ENCODE peak calls at places on chromosome 5, in five cellular contexts. Q, T, D, J and Y are unnamed samples.

GRCh38 chr5:36870399-36871040 is 6.0 kb upstream of the NIPBL start:
- DNase-seq in Q (peak; percentile 72), T (peak; percentile 68), D (no peak), J (peak; percentile 42), Y (peak; percentile 70)

GRCh38 chr5:604391-604831 is 7.7 kb upstream of the CEP72 start:
- DNase-seq in Q (no peak), T (no peak), D (no peak), J (no peak), Y (no peak)

GRCh38 chr5:137565450-137565849 is 66.3 kb upstream of the SPOCK1 start:
- DNase-seq in Q (no peak), T (no peak), D (no peak), J (no peak), Y (no peak)

GRCh38 chr5:66361070-66361469 is 217.0 kb downstream of the SREK1 start:
- DNase-seq in Q (no peak), T (no peak), D (no peak), J (no peak), Y (no peak)

GRCh38 chr5:53359906-53360305 is 120.5 kb upstream of the FST start:
- DNase-seq in Q (peak; percentile 19), T (no peak), D (no peak), J (no peak), Y (no peak)

GRCh38 chr5:111308951-111309350 is 84.8 kb downstream of the CAMK4 start:
- DNase-seq in Q (no peak), T (no peak), D (no peak), J (no peak), Y (no peak)

GRCh38 chr5:67089200-67089725 is 107.3 kb downstream of the CD180 start:
- DNase-seq in Q (no peak), T (no peak), D (no peak), J (no peak), Y (peak; percentile 33)

GRCh38 chr5:72878854-72879253 is 62.4 kb downstream of the TNPO1 start:
- DNase-seq in Q (no peak), T (no peak), D (no peak), J (no peak), Y (no peak)

GRCh38 chr5:73338201-73339126 is 110.1 kb downstream of the FOXD1 start:
- DNase-seq in Q (peak; percentile 3), T (no peak), D (no peak), J (no peak), Y (no peak)

GRCh38 chr5:5418006-5418405 is 4.5 kb upstream of the ICE1 start:
- DNase-seq in Q (no peak), T (no peak), D (no peak), J (no peak), Y (no peak)

GRCh38 chr5:8413975-8414374 is 545.0 kb downstream of the MTRR start:
- DNase-seq in Q (no peak), T (no peak), D (no peak), J (no peak), Y (no peak)

GRCh38 chr5:15752886-15753285 is 252.9 kb downstream of the FBXL7 start:
- DNase-seq in Q (no peak), T (no peak), D (no peak), J (no peak), Y (no peak)

GRCh38 chr5:68060382-68060781 is 155.2 kb upstream of the PIK3R1 start:
- DNase-seq in Q (no peak), T (no peak), D (no peak), J (no peak), Y (no peak)

GRCh38 chr5:111706345-111706744 is 50.6 kb downstream of the NREP start:
- DNase-seq in Q (no peak), T (no peak), D (no peak), J (no peak), Y (no peak)

GRCh38 chr5:40834391-40834848 is 602 bp downstream of the RPL37 start:
- DNase-seq in Q (no peak), T (no peak), D (no peak), J (no peak), Y (no peak)

GRCh38 chr5:69237877-69238276 is 3.2 kb downstream of the CDK7 start:
- DNase-seq in Q (no peak), T (no peak), D (no peak), J (no peak), Y (no peak)

DNA sequence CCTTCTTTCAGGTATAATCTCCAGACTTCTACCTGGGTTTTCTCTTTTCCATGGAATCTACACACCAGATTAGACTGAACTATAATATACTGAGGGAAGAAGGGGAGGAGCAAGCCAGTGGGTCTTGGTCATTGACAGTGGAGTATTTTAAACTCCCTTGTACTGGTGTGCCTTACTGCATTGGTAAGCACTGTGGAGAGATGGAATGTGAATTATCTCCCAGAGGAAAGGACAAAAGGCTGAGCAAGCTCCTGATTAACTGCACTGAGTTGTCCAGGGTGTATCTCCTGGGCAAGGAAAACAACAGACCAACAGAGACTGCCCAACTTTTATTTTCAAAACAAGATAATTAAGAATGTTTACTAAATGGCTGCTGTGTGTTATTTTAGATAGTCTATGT is 29.8 kb upstream of the SLCO6A1 start:
- DNase-seq in Q (no peak), T (no peak), D (no peak), J (no peak), Y (no peak)
- TF ChIP-seq ZBTB33 in Q (no peak), T (no peak), D (no peak), J (no peak), Y (no peak)

DNA sequence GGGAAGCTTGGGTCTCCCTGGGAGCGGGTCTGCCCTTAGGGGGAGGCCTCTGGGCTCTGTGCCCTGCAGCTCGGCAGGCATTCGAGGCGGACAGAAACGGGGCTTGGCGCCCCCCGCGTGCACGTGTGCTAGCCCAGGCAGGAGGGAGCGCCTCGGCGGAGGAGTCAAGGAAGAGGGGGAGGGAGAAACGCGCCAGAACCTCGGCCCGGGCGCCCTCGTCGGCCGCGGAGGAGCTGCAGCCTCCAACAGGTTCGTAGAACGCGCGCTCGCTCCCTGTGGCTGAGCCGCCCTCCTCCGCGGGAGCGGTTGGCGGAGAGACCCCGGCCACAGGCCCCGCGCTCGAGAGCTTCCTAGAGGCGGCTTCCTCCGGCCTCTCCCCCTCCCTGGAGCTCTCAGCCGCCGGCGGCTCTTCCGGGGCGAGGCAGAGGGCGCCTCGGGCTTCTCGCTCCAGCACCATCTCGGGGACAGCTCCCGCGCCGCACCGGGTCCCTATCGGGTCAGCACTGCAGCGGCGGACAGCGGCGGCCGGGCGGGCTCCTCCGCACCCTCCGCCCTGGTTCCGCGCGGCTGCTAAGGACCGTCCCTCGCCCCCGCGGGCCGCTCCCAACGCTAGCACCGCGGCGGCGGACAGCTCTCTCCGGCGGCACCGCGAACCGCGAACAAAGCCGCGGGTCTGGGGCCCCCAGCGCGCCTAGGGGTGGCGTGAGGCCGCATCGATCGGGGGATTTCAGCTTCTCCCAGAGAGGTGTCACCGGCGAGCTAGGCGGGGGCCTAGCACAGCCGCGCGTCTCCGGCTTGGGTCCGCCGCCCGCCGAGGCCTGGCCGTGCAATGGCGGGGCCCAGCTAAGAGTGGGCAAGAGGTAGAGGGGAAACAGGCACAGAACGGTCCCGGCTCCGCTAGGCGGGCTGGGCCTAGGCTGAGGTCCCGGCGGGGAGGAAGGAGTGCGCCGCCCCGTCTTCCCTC is 74.6 kb upstream of the CPLX2 start:
- DNase-seq in Q (peak; percentile 68), T (peak; percentile 33), D (no peak), J (peak; percentile 93), Y (peak; percentile 80)
- H3K4me3 ChIP-seq in Q (peak overlapping the region; percentile 47), T (peak overlapping the region; percentile 26), D (no peak overlapping the region), J (no peak overlapping the region), Y (peak overlapping the region; percentile 47)

DNA sequence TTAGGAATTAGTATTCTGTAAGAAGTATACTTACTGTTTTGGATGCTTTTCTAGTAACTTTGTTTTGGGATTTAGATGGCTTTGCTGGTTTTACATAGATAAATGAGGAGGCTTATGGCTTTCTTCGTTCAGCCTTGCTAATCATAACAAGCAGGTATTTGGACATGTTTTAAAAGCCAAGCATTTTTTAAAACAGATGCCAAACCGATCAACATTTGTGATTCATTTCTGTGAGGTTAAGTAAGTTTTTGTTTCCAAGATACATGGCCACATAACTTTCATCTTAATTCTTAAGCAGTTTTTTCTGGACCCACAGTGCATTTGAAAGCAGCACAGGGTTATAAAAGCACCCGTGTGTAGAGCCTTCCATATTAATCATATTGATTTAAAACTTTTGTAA is 21.7 kb downstream of the TARS1 start:
- DNase-seq in Q (no peak), T (no peak), D (no peak), J (no peak), Y (no peak)
- TF ChIP-seq ZBTB33 in Q (no peak), T (no peak), D (no peak), J (no peak), Y (no peak)

GRCh38 chr5:135491038-135491551 is 38.9 kb upstream of the TIFAB start:
- DNase-seq in Q (no peak), T (no peak), D (no peak), J (no peak), Y (no peak)

GRCh38 chr5:135488727-135489465 is 36.7 kb upstream of the TIFAB start:
- DNase-seq in Q (peak; percentile 81), T (peak; percentile 37), D (no peak), J (peak; percentile 81), Y (peak; percentile 61)

GRCh38 chr5:135491552-135492318 is 39.6 kb upstream of the TIFAB start:
- DNase-seq in Q (peak; percentile 47), T (no peak), D (no peak), J (peak; percentile 54), Y (peak; percentile 71)

GRCh38 chr5:135489466-135490244 is 37.5 kb upstream of the TIFAB start:
- DNase-seq in Q (peak; percentile 80), T (no peak), D (no peak), J (no peak), Y (no peak)

GRCh38 chr5:135490245-135491037 is 38.3 kb upstream of the TIFAB start:
- DNase-seq in Q (no peak), T (no peak), D (no peak), J (no peak), Y (no peak)
- H3K4me3 ChIP-seq in Q (no peak overlapping the region), T (no peak overlapping the region), D (no peak overlapping the region), J (no peak overlapping the region), Y (no peak overlapping the region)

DNA sequence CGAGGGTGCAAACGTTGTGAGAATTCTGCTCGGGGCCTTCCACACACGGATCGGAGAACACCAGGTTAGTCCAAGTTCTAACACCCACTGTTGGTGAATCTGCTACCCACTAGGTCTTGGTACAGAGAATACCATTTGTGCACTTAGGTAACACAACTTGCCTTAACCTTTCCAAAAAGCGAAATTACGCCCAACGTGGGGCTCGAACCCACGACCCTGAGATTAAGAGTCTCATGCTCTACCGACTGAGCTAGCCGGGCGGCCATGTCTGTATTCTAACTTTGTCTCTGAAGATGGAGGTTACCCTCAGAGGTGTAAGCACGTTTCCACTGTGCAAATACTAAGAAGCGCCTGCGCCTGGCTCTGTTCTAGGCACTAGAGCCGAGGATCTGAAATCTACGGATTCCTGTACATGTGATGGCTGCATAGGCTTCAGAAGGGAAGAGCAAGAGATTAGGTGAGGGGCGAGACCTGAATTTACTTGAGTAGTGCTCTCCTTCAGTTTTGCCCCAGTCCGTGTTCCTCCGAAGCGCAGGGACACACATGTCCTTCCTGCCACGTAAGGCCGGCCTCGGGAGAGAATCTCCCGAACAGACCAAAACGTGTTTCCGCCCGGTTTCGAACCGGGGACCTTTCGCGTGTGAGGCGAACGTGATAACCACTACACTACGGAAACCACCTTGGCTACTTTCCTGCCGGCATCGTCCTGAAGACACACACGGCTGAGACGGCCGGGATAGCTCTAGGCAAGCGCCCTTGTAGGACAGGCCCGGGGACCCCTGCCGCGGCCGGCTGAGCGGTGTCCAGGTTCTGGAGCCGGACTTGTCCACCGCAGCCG is 1.1 kb upstream of the TRIM41 start:
- DNase-seq in Q (peak; percentile 94), T (peak; percentile 93), D (peak; percentile 95), J (no peak), Y (peak; percentile 70)
- TF ChIP-seq ZBTB33 in Q (peak; percentile 35), T (no peak), D (no peak), J (peak; percentile 56), Y (peak; percentile 13)